ENCODE peak calls at places on chromosomes 4 and X, in nine cellular contexts. V, D, M, S, N, H, P, Q and E are unnamed samples.

GRCh38 chr4:151665022-151665421 is 95.8 kb downstream of the GATB start:
- DNase-seq in V (no peak), D (no peak), M (no peak), S (no peak), N (no peak), H (no peak), P (no peak), Q (no peak), E (no peak)

GRCh38 chr4:65007841-65008439 is 598.7 kb upstream of the TECRL start:
- DNase-seq in V (peak), D (no peak), M (no peak), S (no peak), N (no peak), H (peak), P (peak), Q (no peak), E (no peak)

GRCh38 chrX:141341743-141342142 is 99.4 kb upstream of the SPANXC start:
- DNase-seq in V (no peak), D (no peak), M (no peak), S (no peak), N (no peak), H (no peak), P (no peak), Q (no peak), E (no peak)

GRCh38 chr4:139732991-139733555 is 67.5 kb downstream of the MGST2 start:
- DNase-seq in V (no peak), D (no peak), M (no peak), S (no peak), N (no peak), H (no peak), P (no peak), Q (no peak), E (no peak)

GRCh38 chrX:17086317-17086716 is 139.9 kb downstream of the REPS2 start:
- DNase-seq in V (no peak), D (no peak), M (no peak), S (no peak), N (no peak), H (no peak), P (no peak), Q (no peak), E (no peak)

GRCh38 chrX:38806054-38806389 is 4.8 kb downstream of the MID1IP1 start:
- DNase-seq in V (no peak), D (no peak), M (no peak), S (no peak), N (peak), H (peak), P (no peak), Q (no peak), E (no peak)

GRCh38 chrX:7318661-7319060 is 170.7 kb upstream of the PUDP start:
- DNase-seq in V (no peak), D (no peak), M (no peak), S (no peak), N (no peak), H (no peak), P (peak), Q (no peak), E (no peak)

GRCh38 chr4:176949022-176949421 is 156.3 kb upstream of the VEGFC start:
- DNase-seq in V (no peak), D (no peak), M (no peak), S (no peak), N (peak), H (no peak), P (no peak), Q (no peak), E (no peak)

GRCh38 chrX:123450217-123450616 is 266.1 kb downstream of the GRIA3 start:
- DNase-seq in V (peak), D (no peak), M (no peak), S (no peak), N (no peak), H (no peak), P (peak), Q (no peak), E (no peak)

GRCh38 chr4:72701987-72702819 is 133.2 kb upstream of the ADAMTS3 start:
- DNase-seq in V (peak), D (no peak), M (no peak), S (no peak), N (no peak), H (peak), P (peak), Q (peak), E (no peak)

GRCh38 chrX:85996555-85996954 is 50.8 kb downstream of the CHM start:
- DNase-seq in V (no peak), D (no peak), M (no peak), S (no peak), N (no peak), H (no peak), P (no peak), Q (no peak), E (no peak)

GRCh38 chr4:37392540-37393255 is 148.2 kb downstream of the NWD2 start:
- DNase-seq in V (peak), D (no peak), M (peak), S (no peak), N (peak), H (peak), P (no peak), Q (peak), E (no peak)

GRCh38 chr4:169254546-169254983 is 16.2 kb downstream of the SH3RF1 start:
- DNase-seq in V (no peak), D (no peak), M (no peak), S (no peak), N (no peak), H (no peak), P (peak), Q (peak), E (no peak)

GRCh38 chr4:173410106-173410505 is 11.2 kb upstream of the SCRG1 start:
- DNase-seq in V (no peak), D (no peak), M (no peak), S (no peak), N (no peak), H (no peak), P (no peak), Q (no peak), E (no peak)

GRCh38 chr4:138522366-138522765 is 280.2 kb upstream of the SLC7A11 start:
- DNase-seq in V (peak), D (no peak), M (no peak), S (no peak), N (no peak), H (peak), P (peak), Q (no peak), E (no peak)

GRCh38 chr4:168384437-168385141 is 66.0 kb upstream of the DDX60 start:
- DNase-seq in V (no peak), D (no peak), M (no peak), S (no peak), N (peak), H (no peak), P (no peak), Q (peak), E (no peak)

GRCh38 chrX:106952988-106953387 is 32.8 kb downstream of the CLDN2 start:
- DNase-seq in V (no peak), D (no peak), M (no peak), S (no peak), N (no peak), H (peak), P (peak), Q (no peak), E (no peak)

GRCh38 chr4:163191999-163192398 is 25.3 kb upstream of the NAF1 start:
- DNase-seq in V (no peak), D (no peak), M (no peak), S (no peak), N (no peak), H (no peak), P (peak), Q (no peak), E (no peak)

GRCh38 chr4:168167714-168168284 is 75.5 kb downstream of the ANXA10 start:
- DNase-seq in V (no peak), D (no peak), M (no peak), S (no peak), N (no peak), H (no peak), P (no peak), Q (no peak), E (no peak)

GRCh38 chrX:45775462-45775861 is 574.8 kb upstream of the DIPK2B start:
- DNase-seq in V (no peak), D (peak), M (no peak), S (no peak), N (no peak), H (peak), P (peak), Q (no peak), E (no peak)

GRCh38 chr4:183838987-183839712 is 66.0 kb upstream of the STOX2 start:
- DNase-seq in V (peak), D (no peak), M (no peak), S (no peak), N (no peak), H (no peak), P (peak), Q (no peak), E (no peak)

DNA sequence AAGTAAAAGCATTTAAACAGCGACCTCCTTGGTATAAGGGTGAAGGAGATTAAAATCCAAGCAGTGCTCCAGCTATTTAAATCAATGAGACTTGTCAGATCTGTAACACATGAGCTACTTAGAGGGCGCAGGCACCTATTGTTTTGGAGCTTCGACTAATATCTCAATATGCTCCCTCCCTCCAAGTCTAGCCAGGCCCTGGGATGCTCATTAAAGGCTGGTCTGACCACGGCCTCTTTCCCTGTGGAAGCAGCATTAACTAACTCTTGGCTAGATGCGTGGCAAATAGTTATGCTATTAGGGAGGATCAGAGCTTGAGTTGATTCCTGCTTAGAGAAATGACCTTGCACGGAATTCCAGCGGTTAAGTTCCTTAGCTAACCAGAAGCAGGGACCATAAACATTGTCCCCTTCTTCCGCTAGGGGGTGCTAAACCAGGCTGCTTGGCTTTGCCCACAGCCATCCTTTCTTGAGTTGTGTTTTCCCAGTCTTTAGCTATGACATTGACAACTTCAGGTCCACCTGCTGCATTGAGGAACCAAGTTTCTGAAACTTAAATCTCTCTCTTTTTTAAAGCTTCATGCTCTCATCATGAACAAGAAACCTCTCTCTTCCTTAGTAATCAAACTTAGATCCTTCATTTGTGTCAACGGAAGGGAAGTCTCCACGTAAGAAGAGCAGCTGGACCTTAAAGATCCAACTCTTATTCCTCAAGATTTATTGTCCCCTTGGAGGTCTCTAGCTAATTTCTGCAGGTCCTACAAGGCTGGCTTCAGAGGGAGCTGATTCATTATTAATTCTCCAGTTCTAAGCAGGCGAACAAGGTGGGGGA is 80.7 kb upstream of the IGFBP7 start:
- DNase-seq in V (peak), D (no peak), M (no peak), S (no peak), N (no peak), H (no peak), P (peak), Q (peak), E (no peak)
- TF ChIP-seq CTCF in V (peak), D (peak), M (peak), S (no peak), N (peak), H (no peak), P (peak), Q (peak), E (no peak)

DNA sequence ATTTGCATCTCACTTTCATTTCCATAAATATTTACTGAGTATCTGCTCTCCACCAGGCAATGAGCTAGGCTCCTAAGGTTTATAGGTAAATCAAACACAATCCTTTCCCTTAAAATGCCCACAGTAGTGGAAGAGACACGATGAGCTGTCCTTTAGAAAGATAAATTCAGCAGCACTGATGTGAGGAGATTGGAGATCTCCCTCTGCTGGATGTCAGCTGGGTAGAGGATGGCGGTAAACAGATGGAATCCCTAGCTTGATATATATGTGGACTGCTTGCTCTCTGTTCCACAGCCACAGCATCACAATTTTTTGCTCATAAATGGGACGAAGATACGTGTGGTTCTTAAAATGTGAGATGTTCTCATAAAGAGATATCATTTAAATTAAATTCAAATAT is 216.4 kb upstream of the RASGEF1B start:
- DNase-seq in V (no peak), D (no peak), M (no peak), S (no peak), N (no peak), H (peak), P (peak), Q (no peak), E (no peak)
- TF ChIP-seq CTCF in V (peak), D (no peak), M (peak), S (no peak), N (no peak), H (no peak), P (no peak), Q (peak), E (no peak)

DNA sequence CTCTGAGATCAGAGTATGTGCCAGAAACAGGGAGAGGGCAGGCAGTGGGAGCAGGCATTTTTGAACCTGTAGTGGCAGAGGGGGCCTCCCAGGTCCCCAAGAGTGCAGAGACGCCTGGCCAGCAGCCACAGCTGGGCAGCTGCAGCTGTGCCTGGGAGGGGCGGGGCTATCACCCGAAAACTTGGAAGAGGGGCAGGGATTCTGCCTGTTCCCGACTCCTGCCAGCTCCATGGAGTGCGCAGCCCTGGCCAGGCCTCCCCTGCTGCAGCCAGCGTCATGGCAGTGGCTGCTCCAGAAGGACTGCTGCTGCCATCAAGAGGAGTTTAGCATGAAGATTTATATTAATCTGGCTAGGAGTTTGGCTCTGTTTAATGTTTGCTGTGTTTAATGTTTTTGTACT is 532.0 kb upstream of the PITX2 start:
- DNase-seq in V (no peak), D (no peak), M (peak), S (no peak), N (no peak), H (no peak), P (no peak), Q (no peak), E (no peak)
- TF ChIP-seq CTCF in V (no peak), D (no peak), M (no peak), S (no peak), N (no peak), H (no peak), P (no peak), Q (no peak), E (no peak)

GRCh38 chrX:104113237-104113965 is 1.1 kb downstream of the ZCCHC18 start:
- DNase-seq in V (peak), D (no peak), M (peak), S (peak), N (peak), H (peak), P (peak), Q (peak), E (no peak)
- TF ChIP-seq CTCF in V (peak), D (peak), M (peak), S (no peak), N (peak), H (peak), P (peak), Q (peak), E (no peak)

GRCh38 chrX:153925739-153926593 is at the start of gene ARHGAP4:
- DNase-seq in V (peak), D (no peak), M (no peak), S (no peak), N (peak), H (no peak), P (no peak), Q (no peak), E (no peak)

GRCh38 chrX:153925387-153925738 is 701 bp downstream of the ARHGAP4 start:
- DNase-seq in V (no peak), D (no peak), M (no peak), S (no peak), N (no peak), H (no peak), P (no peak), Q (no peak), E (no peak)

GRCh38 chrX:153922932-153923857 is 2.9 kb downstream of the ARHGAP4 start:
- DNase-seq in V (peak), D (no peak), M (peak), S (peak), N (peak), H (no peak), P (peak), Q (peak), E (no peak)

GRCh38 chrX:153922286-153922573 is 3.8 kb downstream of the ARHGAP4 start:
- DNase-seq in V (no peak), D (no peak), M (no peak), S (no peak), N (no peak), H (no peak), P (no peak), Q (no peak), E (no peak)

DNA sequence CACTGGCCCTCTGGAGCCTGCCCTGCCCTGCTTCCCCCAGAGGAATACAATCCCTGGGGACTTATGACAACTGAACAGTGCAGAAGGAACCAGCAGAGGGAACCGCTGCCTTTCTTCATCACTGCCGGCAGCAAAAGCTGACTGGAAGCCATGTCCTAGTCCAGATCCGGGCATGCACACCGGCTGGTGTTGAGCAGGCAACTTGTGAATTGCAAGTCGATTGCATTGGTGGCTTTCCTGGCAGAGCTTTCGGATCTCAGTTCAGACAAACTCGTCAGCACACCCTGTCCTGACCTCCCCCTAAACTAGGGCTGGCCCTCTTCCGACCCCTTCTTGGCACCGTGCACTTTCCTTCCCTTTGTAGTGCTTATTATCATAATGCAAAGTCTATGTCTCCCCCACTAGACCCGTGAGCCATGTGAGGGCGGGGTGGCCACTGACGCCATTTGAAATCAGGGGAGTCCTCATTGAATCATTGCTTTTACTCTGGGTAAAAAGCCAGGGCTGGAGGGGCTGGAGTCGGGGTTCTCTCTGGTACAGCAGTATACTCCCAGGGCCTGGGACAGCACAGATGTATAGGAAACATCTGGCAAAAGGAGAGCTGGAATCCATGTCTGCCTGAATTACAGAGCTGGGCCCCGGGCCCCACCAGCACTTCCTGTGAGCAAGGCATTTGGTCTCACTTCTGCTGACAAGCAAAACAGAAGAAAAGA is 1.8 kb downstream of the ARHGAP4 start:
- DNase-seq in V (peak), D (no peak), M (no peak), S (no peak), N (peak), H (no peak), P (peak), Q (peak), E (no peak)
- TF ChIP-seq CTCF in V (peak), D (peak), M (peak), S (no peak), N (peak), H (no peak), P (no peak), Q (peak), E (no peak)

DNA sequence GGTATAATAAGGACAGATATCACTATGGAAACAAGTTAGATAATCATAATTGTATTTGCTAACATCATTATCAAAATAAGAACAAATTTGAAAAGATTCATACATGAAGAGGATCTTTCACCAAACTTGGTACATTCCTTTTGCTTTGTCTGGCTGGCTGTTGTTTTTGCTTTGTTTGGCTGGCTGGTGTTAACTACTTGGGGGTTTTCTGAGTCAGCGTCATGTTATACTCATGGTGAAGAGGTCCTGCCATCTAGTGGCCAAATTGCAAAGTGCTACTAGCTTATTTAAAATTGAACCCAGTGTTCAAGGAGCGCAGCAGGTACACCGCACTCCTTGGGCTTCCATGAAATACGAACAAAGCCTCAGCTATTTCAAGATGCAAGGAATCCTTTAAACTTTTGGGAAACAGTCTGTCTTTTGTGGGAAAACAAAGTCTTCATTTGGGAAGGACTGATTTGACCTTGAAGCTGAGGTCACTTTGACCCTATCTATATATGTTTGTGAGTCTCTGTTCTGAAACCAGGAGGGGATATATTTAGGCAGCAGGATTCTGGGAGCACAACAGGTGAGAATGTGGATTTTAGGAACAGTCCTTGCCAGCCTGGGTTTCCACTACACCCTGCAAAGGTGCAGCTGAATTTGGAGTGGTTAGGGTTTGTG is 129.7 kb downstream of the PLS3 start:
- DNase-seq in V (peak), D (peak), M (no peak), S (no peak), N (peak), H (peak), P (peak), Q (peak), E (peak)
- TF ChIP-seq CTCF in V (peak), D (peak), M (peak), S (peak), N (peak), H (peak), P (peak), Q (peak), E (no peak)

GRCh38 chr4:20422398-20422797 is 170.7 kb downstream of the SLIT2 start:
- DNase-seq in V (peak), D (no peak), M (no peak), S (no peak), N (peak), H (peak), P (peak), Q (peak), E (no peak)
- TF ChIP-seq CTCF in V (peak), D (peak), M (peak), S (no peak), N (peak), H (peak), P (peak), Q (peak), E (no peak)

DNA sequence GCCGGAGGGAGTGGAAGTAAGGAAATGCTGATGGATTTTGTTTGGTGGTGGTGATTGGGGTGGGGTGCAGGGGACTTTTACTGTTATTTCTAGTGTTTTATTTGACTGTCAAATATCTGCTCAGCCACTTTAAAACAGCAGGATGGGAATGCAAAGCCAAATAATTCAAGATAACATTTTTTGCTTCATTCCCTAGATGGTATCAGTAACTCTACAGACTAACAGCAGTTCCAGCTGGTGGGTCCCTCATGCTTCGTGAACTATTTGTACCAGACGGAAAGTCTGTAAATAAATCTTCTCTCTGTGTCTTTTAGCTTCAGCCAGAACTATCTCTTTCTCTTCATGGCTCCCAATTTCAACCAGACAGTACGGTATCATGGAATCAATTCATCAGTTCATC is 27.5 kb downstream of the GPR143 start:
- DNase-seq in V (no peak), D (no peak), M (no peak), S (no peak), N (no peak), H (no peak), P (no peak), Q (no peak), E (no peak)
- TF ChIP-seq CTCF in V (no peak), D (no peak), M (no peak), S (no peak), N (no peak), H (no peak), P (no peak), Q (no peak), E (no peak)